ENCODE peak calls at places on chromosomes 3 and 15, in five cellular contexts. A, U, X, F and V are unnamed samples.
A peak's percentile ranks its signal among the peaks of the same experiment; 100 is the strongest.

GRCh38 chr3:38834110-38834509 is 18.1 kb upstream of the SCN10A start:
- DNase-seq in U (peak; percentile 9), F (peak; percentile 96), A (no peak), X (no peak), V (no peak)

GRCh38 chr15:78131295-78132021 is at the start of gene CIB2:
- DNase-seq in U (no peak), F (peak; percentile 76), A (peak; percentile 46), X (peak; percentile 71), V (peak; percentile 81)

GRCh38 chr3:148903022-148903442 is 37.9 kb downstream of the CPA3 start:
- DNase-seq in F (peak; percentile 6), X (no peak), A (no peak), U (no peak), V (no peak)

GRCh38 chr3:56754753-56755365 is 46.9 kb downstream of the ARHGEF3 start:
- DNase-seq in X (no peak), A (no peak), F (no peak), U (peak; percentile 23), V (peak; percentile 81)

GRCh38 chr15:28111552-28111951 is 12.4 kb upstream of the OCA2 start:
- DNase-seq in U (no peak), A (no peak), F (no peak), X (no peak), V (no peak)

GRCh38 chr3:71511446-71511845 is 72.1 kb downstream of the FOXP1 start:
- DNase-seq in A (no peak), F (no peak), U (no peak), X (no peak), V (no peak)

GRCh38 chr3:165837058-165837525 is at the start of gene BCHE:
- DNase-seq in U (no peak), X (no peak), A (no peak), F (peak; percentile 75), V (no peak)

GRCh38 chr3:148790841-148791240 is 36.8 kb upstream of the CPB1 start:
- DNase-seq in U (peak; percentile 73), A (peak; percentile 80), X (no peak), F (peak; percentile 18), V (no peak)

GRCh38 chr3:118942195-118942594 is 92.5 kb downstream of the IGSF11 start:
- DNase-seq in A (no peak), U (no peak), X (no peak), F (no peak), V (no peak)

GRCh38 chr15:64807751-64808222 is 17.7 kb downstream of the PIF1 start:
- DNase-seq in F (no peak), U (no peak), A (no peak), X (no peak), V (no peak)

GRCh38 chr15:69758810-69759410 is 306.3 kb downstream of the RPLP1 start:
- DNase-seq in X (peak; percentile 82), U (no peak), A (peak; percentile 25), F (peak; percentile 84), V (peak; percentile 70)

GRCh38 chr15:36688310-36689102 is 109.1 kb downstream of the CDIN1 start:
- DNase-seq in U (no peak), F (peak; percentile 15), A (no peak), X (no peak), V (no peak)

GRCh38 chr3:187616307-187616939 is 53.8 kb downstream of the SST start:
- DNase-seq in U (no peak), X (peak; percentile 29), F (peak; percentile 77), A (no peak), V (peak; percentile 28)

GRCh38 chr3:50179710-50180109 is 11.7 kb upstream of the GNAT1 start:
- DNase-seq in X (no peak), F (no peak), A (no peak), U (no peak), V (no peak)

GRCh38 chr3:140433431-140433830 is 244.4 kb upstream of the TRIM42 start:
- DNase-seq in U (no peak), F (no peak), A (no peak), X (no peak), V (no peak)

GRCh38 chr3:29557825-29558224 is 277.0 kb downstream of the RBMS3 start:
- DNase-seq in F (no peak), U (no peak), X (no peak), A (no peak), V (no peak)

GRCh38 chr3:36906504-36907149 is 38.2 kb downstream of the TRANK1 start:
- DNase-seq in A (no peak), F (peak; percentile 81), X (no peak), U (no peak), V (no peak)

GRCh38 chr3:63349583-63350177 is 71.6 kb downstream of the SYNPR start:
- DNase-seq in X (no peak), A (no peak), F (peak; percentile 79), U (peak; percentile 45), V (no peak)

GRCh38 chr3:187291001-187291511 is 481 bp downstream of the MASP1 start:
- DNase-seq in A (no peak), F (peak; percentile 49), X (no peak), U (no peak), V (no peak)

GRCh38 chr3:71225951-71226564 is 357.5 kb downstream of the FOXP1 start:
- DNase-seq in U (no peak), F (no peak), A (no peak), X (no peak), V (no peak)

GRCh38 chr3:10349801-10350200 is 28.9 kb upstream of the SEC13 start:
- DNase-seq in X (no peak), U (no peak), A (no peak), F (no peak), V (no peak)

GRCh38 chr15:92205255-92205739 is 188.4 kb upstream of the ST8SIA2 start:
- DNase-seq in X (no peak), F (no peak), A (no peak), U (no peak), V (no peak)

GRCh38 chr3:63076357-63076756 is 201.1 kb upstream of the CADPS start:
- DNase-seq in U (no peak), A (no peak), X (no peak), F (no peak), V (no peak)

GRCh38 chr15:59501531-59502113 is 63.6 kb downstream of the FAM81A start:
- DNase-seq in A (no peak), U (no peak), F (peak; percentile 67), X (no peak), V (peak; percentile 13)

GRCh38 chr3:186589856-186590579 is 19.5 kb downstream of the DNAJB11 start:
- DNase-seq in F (peak; percentile 65), X (no peak), A (no peak), U (no peak), V (no peak)

GRCh38 chr15:66169023-66169422 is 84.5 kb downstream of the MEGF11 start:
- DNase-seq in F (no peak), U (no peak), X (no peak), A (no peak), V (no peak)

GRCh38 chr15:93861413-93861812 is 369.9 kb upstream of the MCTP2 start:
- DNase-seq in F (peak; percentile 45), X (no peak), A (no peak), U (no peak), V (peak; percentile 3)

GRCh38 chr3:96756516-96756915 is 57.9 kb upstream of the EPHA6 start:
- DNase-seq in U (no peak), F (no peak), X (no peak), A (no peak), V (no peak)

GRCh38 chr3:172646439-172647015 is 64.3 kb downstream of the NCEH1 start:
- DNase-seq in X (no peak), A (no peak), U (peak; percentile 51), F (peak; percentile 88), V (no peak)

GRCh38 chr3:127485396-127486170 is 105.0 kb downstream of the TPRA1 start:
- DNase-seq in X (no peak), A (no peak), F (no peak), U (no peak), V (no peak)

GRCh38 chr3:76986876-76987513 is 52.9 kb upstream of the ROBO2 start:
- DNase-seq in U (no peak), X (no peak), F (no peak), A (no peak), V (no peak)

GRCh38 chr3:25130724-25131123 is 297.3 kb upstream of the RARB start:
- DNase-seq in A (no peak), F (no peak), U (no peak), X (no peak), V (no peak)

GRCh38 chr3:182486459-182486858 is 306.8 kb upstream of the ATP11B start:
- DNase-seq in U (no peak), F (no peak), A (no peak), X (no peak), V (no peak)

GRCh38 chr3:16309558-16309957 is 44.5 kb downstream of the OXNAD1 start:
- DNase-seq in X (peak; percentile 34), F (peak; percentile 40), U (no peak), A (no peak), V (peak; percentile 71)

GRCh38 chr3:170470063-170471006 is 51.7 kb downstream of the CLDN11 start:
- DNase-seq in U (no peak), F (no peak), A (no peak), X (no peak), V (no peak)

GRCh38 chr3:40845916-40846315 is 321.2 kb downstream of the ZNF621 start:
- DNase-seq in A (no peak), X (no peak), U (no peak), F (no peak), V (no peak)

GRCh38 chr3:131778526-131778925 is 256.3 kb downstream of the CPNE4 start:
- DNase-seq in A (no peak), F (no peak), X (no peak), U (no peak), V (no peak)
- H3K27ac ChIP-seq in A (no peak overlapping the region), F (no peak overlapping the region), X (no peak overlapping the region), U (no peak overlapping the region), V (no peak overlapping the region)

DNA sequence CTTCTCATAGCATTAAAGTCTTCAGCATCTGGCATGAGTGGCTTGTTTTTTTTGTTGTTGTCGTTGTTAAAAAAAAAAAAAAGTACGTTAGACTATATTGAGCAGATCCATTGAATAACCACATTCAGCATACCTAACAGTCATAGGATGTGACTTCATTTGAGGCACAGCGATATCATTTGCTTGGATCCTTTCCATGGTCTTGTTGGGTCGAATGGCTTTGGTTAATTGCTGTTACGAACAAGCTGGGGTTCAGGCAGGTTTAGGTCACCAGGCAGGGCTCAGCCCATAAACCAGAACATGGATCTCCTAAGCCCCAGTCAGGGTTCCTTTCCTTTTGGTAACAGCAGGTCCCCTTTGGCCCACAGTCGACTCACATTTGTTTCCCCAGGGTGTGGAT is 76.2 kb downstream of the POLR2M start:
- DNase-seq in U (no peak), A (no peak), F (no peak), X (no peak), V (no peak)
- H3K27ac ChIP-seq in U (no peak overlapping the region), A (no peak overlapping the region), F (no peak overlapping the region), X (no peak overlapping the region), V (no peak overlapping the region)

GRCh38 chr3:155089495-155089894 is 9.4 kb downstream of the MME start:
- DNase-seq in A (no peak), U (no peak), X (no peak), F (no peak), V (no peak)
- H3K27ac ChIP-seq in A (no peak overlapping the region), U (no peak overlapping the region), X (no peak overlapping the region), F (no peak overlapping the region), V (no peak overlapping the region)

DNA sequence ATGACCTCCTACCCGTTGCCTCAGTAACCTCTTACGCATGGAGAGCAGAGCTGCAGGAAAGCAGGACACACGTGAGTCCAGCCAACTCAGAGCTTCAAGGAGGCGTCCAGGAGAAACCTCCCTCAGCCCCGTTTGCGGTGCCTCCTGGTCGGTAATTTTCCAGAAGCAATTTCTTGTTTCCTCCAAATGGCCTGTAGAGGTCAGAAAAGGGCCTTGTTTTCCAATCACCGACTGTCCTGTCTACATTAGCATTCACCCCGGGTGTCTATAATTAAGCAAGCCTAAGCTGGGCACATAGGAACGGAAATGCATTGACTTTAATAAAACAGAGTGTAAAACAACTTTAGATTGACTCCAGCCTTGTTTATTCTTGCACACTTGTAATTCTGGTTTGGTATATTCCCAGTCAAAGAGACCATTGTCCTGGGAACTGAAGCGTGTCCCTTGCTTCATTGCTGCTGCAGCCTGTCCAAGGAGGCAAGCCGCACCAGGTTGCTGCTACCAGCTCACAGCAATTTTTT is 836.2 kb downstream of the AGBL1 start:
- DNase-seq in F (peak; percentile 69), U (peak; percentile 19), X (no peak), A (no peak), V (no peak)
- H3K27ac ChIP-seq in F (no peak overlapping the region), U (peak overlapping the region; percentile 56), X (no peak overlapping the region), A (peak overlapping the region; percentile 3), V (no peak overlapping the region)